ENCODE peak calls at places on chromosome 4, in four cellular contexts. H, T, J and D are unnamed samples.

GRCh38 chr4:73721901-73722300 is 18.5 kb upstream of the CXCL8 start:
- DNase-seq in J (no peak), T (no peak), H (no peak), D (no peak)

GRCh38 chr4:145501051-145501660 is 19.5 kb downstream of the SMAD1 start:
- DNase-seq in J (no peak), T (no peak), H (no peak), D (no peak)

GRCh38 chr4:153585021-153585420 is 99.1 kb upstream of the TLR2 start:
- DNase-seq in H (no peak), J (no peak), T (peak), D (no peak)

GRCh38 chr4:80471701-80472100 is 136.2 kb downstream of the CFAP299 start:
- DNase-seq in H (peak), J (no peak), T (peak), D (no peak)

GRCh38 chr4:187501731-187502130 is 493.8 kb upstream of the ZFP42 start:
- DNase-seq in T (no peak), J (no peak), H (no peak), D (no peak)

GRCh38 chr4:99863804-99864203 is 30.4 kb downstream of the LAMTOR3 start:
- DNase-seq in J (no peak), T (peak), H (no peak), D (no peak)

GRCh38 chr4:88522702-88523324 is 763 bp downstream of the PYURF start:
- DNase-seq in J (no peak), T (peak), H (peak), D (no peak)

GRCh38 chr4:140395668-140396067 is 22.2 kb downstream of the SCOC start:
- DNase-seq in T (no peak), H (no peak), J (no peak), D (no peak)

GRCh38 chr4:46432923-46433322 is 43.0 kb upstream of the GABRA2 start:
- DNase-seq in J (no peak), T (no peak), H (no peak), D (no peak)

GRCh38 chr4:106104276-106104675 is 209.0 kb downstream of the NPNT start:
- DNase-seq in J (no peak), T (no peak), H (no peak), D (no peak)

GRCh38 chr4:138659640-138660325 is 355.8 kb upstream of the NOCT start:
- DNase-seq in J (no peak), T (no peak), H (no peak), D (no peak)

GRCh38 chr4:177810210-177810609 is 368.0 kb upstream of the AGA start:
- DNase-seq in T (no peak), H (no peak), J (no peak), D (no peak)

GRCh38 chr4:155119006-155119405 is 89.4 kb upstream of the NPY2R start:
- DNase-seq in J (no peak), H (no peak), T (no peak), D (no peak)

GRCh38 chr4:148263820-148264219 is 178.4 kb downstream of the NR3C2 start:
- DNase-seq in J (no peak), T (no peak), H (no peak), D (no peak)

GRCh38 chr4:155953151-155954117 is at the start of gene CTSO:
- DNase-seq in J (peak), H (peak), T (peak), D (peak)

GRCh38 chr4:149645790-149646189 is 169.9 kb downstream of the IQCM start:
- DNase-seq in J (no peak), T (no peak), H (no peak), D (no peak)
- TF ChIP-seq CTCF in J (no peak), T (no peak), H (no peak), D (no peak)

GRCh38 chr4:14264437-14264836 is 636.9 kb upstream of the BOD1L1 start:
- DNase-seq in H (no peak), T (no peak), J (no peak), D (no peak)
- TF ChIP-seq CTCF in H (no peak), T (no peak), J (no peak), D (no peak)

DNA sequence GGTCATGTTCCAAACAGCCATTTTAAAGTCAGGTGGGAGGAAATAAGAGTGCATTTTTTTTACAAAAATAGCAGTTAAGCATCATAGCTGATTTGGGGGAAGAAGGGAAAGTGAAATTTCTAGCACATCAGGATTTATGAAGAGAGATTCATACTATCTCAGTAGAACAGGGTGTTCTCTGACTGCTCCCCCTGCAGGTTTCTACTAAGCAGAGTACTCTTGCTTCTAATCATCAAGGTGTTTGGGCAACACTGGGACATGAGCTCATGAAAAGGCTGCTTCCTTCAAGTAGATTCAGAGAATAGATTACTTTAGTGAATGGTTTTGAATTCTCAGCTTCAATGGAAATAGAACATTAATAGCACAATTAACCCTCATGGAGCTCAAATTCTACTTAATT is 591.4 kb upstream of the PCDH10 start:
- DNase-seq in J (no peak), T (no peak), H (no peak), D (no peak)
- TF ChIP-seq CTCF in J (no peak), T (no peak), H (no peak), D (no peak)

GRCh38 chr4:159195400-159195799 is 92.5 kb downstream of the RAPGEF2 start:
- DNase-seq in J (no peak), T (no peak), H (no peak), D (no peak)

GRCh38 chr4:159193256-159193655 is 90.4 kb downstream of the RAPGEF2 start:
- DNase-seq in T (no peak), J (no peak), H (no peak), D (no peak)

GRCh38 chr4:159188646-159189045 is 85.8 kb downstream of the RAPGEF2 start:
- DNase-seq in J (no peak), T (no peak), H (no peak), D (no peak)

GRCh38 chr4:159190646-159191045 is 87.8 kb downstream of the RAPGEF2 start:
- DNase-seq in T (no peak), H (no peak), J (no peak), D (no peak)

DNA sequence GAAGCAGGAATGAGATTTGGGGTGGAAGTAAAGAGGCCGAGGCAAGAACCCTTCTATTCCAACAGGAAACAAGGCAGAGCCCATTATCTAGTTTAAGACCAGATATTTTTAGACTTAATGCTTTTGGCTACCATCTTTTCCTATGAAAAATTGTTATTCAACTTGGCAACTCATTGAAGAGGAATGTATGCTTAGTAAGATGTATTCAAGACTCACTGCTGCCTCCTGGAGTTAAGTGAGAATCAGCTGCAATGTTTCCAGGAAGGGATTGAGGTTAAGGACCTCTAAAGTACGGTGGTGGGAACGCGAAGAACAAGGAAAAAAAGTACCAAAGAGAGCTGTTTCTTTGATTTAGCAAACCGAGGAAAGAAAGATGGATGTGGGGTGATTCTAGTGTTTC is 89.1 kb downstream of the RAPGEF2 start:
- DNase-seq in T (peak), H (no peak), J (no peak), D (no peak)
- TF ChIP-seq CTCF in T (peak), H (no peak), J (peak), D (no peak)

GRCh38 chr4:119128125-119128524 is 7.5 kb upstream of the MYOZ2 start:
- DNase-seq in T (no peak), J (no peak), H (no peak), D (no peak)
- TF ChIP-seq CTCF in T (no peak), J (no peak), H (no peak), D (no peak)